ENCODE peak calls at places on chromosome 14, in four cellular contexts. R is adrenal gland, V is T-helper 2 cell, D is Daoy. I is an unnamed sample.

GRCh38 chr14:88598097-88598675 is 35.3 kb downstream of the ZC3H14 start:
- DNase-seq in R (no peak), V (no peak), D (no peak), I (no peak)

GRCh38 chr14:49754570-49755097 is 13.3 kb upstream of the KLHDC2 start:
- DNase-seq in R (no peak), V (no peak), D (no peak), I (no peak)

GRCh38 chr14:22837750-22838538 is 1.6 kb downstream of the MMP14 start:
- DNase-seq in R (peak), V (no peak), D (peak), I (peak)

GRCh38 chr14:61238611-61239010 is 42.5 kb downstream of the TMEM30B start:
- DNase-seq in R (no peak), V (no peak), D (no peak), I (no peak)

GRCh38 chr14:44960146-44960545 is 1.6 kb downstream of the KLHL28 start:
- DNase-seq in R (no peak), V (peak), D (no peak), I (no peak)

GRCh38 chr14:106635569-106635968 is 1109.2 kb downstream of the TMEM121 start:
- DNase-seq in R (no peak), V (no peak), D (no peak), I (no peak)

GRCh38 chr14:47541652-47542051 is 133.8 kb downstream of the MDGA2 start:
- DNase-seq in R (no peak), V (no peak), D (no peak), I (no peak)

GRCh38 chr14:58517592-58517991 is 90.1 kb downstream of the KIAA0586 start:
- DNase-seq in R (no peak), V (no peak), D (no peak), I (no peak)

GRCh38 chr14:33073023-33073422 is 134.3 kb downstream of the NPAS3 start:
- DNase-seq in R (no peak), V (no peak), D (no peak), I (no peak)

GRCh38 chr14:88983755-88984154 is 159.3 kb downstream of the TTC8 start:
- DNase-seq in R (peak), V (no peak), D (peak), I (no peak)

GRCh38 chr14:90213099-90213748 is 43.1 kb upstream of the PSMC1 start:
- DNase-seq in R (no peak), V (no peak), D (no peak), I (no peak)

GRCh38 chr14:69859591-69859990 is 19.6 kb upstream of the SMOC1 start:
- DNase-seq in R (no peak), V (no peak), D (no peak), I (no peak)

GRCh38 chr14:51872396-51872795 is 12.0 kb downstream of the GNG2 start:
- DNase-seq in R (no peak), V (no peak), D (no peak), I (no peak)

GRCh38 chr14:86217523-86217922 is 687.6 kb downstream of the FLRT2 start:
- DNase-seq in R (no peak), V (no peak), D (peak), I (no peak)

GRCh38 chr14:98296895-98297294 is 975.1 kb downstream of the BCL11B start:
- DNase-seq in R (no peak), V (no peak), D (no peak), I (no peak)

GRCh38 chr14:71113376-71113775 is 206.1 kb downstream of the PCNX1 start:
- DNase-seq in R (no peak), V (no peak), D (no peak), I (no peak)

GRCh38 chr14:90256354-90257131 is at the start of gene PSMC1:
- DNase-seq in R (peak), V (peak), D (peak), I (peak)

GRCh38 chr14:49858383-49858782 is 5.8 kb upstream of the NEMF start:
- DNase-seq in R (no peak), V (peak), D (no peak), I (no peak)

GRCh38 chr14:23078692-23079116 is 16.2 kb downstream of the ACIN1 start:
- DNase-seq in R (peak), V (no peak), D (peak), I (peak)

GRCh38 chr14:69133206-69134125 is 19.5 kb downstream of the DCAF5 start:
- DNase-seq in R (peak), V (no peak), D (peak), I (no peak)

GRCh38 chr14:35229495-35230089 is 62.6 kb upstream of the PSMA6 start:
- DNase-seq in R (no peak), V (peak), D (no peak), I (no peak)

GRCh38 chr14:75141967-75142366 is 15.1 kb upstream of the NEK9 start:
- DNase-seq in R (peak), V (peak), D (peak), I (no peak)

GRCh38 chr14:101823511-101824120 is 62.1 kb downstream of the PPP2R5C start:
- DNase-seq in R (peak), V (peak), D (no peak), I (no peak)

GRCh38 chr14:64701660-64702059 is 2.6 kb upstream of the PLEKHG3 start:
- DNase-seq in R (no peak), V (no peak), D (no peak), I (no peak)